ENCODE peak calls at places on chromosomes 13 and 19, in five cellular contexts. Q, N, G, D and V are unnamed samples.

GRCh38 chr13:52127783-52128702 is 830 bp downstream of the NEK5 start:
- DNase-seq in G (peak; percentile 83), D (peak; percentile 62), N (peak; percentile 47), Q (peak; percentile 63), V (peak; percentile 87)

GRCh38 chr19:18274303-18274775 is at the start of gene IQCN:
- DNase-seq in D (no peak), G (peak; percentile 50), Q (peak; percentile 41), N (peak; percentile 57), V (no peak)

GRCh38 chr19:16369664-16370576 is 45.3 kb downstream of the KLF2 start:
- DNase-seq in G (no peak), Q (no peak), N (no peak), D (no peak), V (no peak)

GRCh38 chr19:39237200-39238184 is 7.3 kb downstream of the IFNL3 start:
- DNase-seq in D (peak; percentile 44), Q (peak; percentile 92), N (no peak), G (peak; percentile 24), V (peak; percentile 75)

GRCh38 chr13:74778087-74778486 is 643.9 kb upstream of the KLF12 start:
- DNase-seq in N (no peak), G (no peak), D (no peak), Q (no peak), V (no peak)

GRCh38 chr19:662207-662961 is 630 bp downstream of the RNF126 start:
- DNase-seq in D (peak; percentile 46), Q (no peak), N (no peak), G (peak; percentile 45), V (peak; percentile 87)

GRCh38 chr19:9523885-9524474 is 14.5 kb downstream of the ZNF426 start:
- DNase-seq in Q (no peak), D (no peak), N (no peak), G (no peak), V (no peak)

GRCh38 chr13:36030670-36031331 is 100.4 kb downstream of the DCLK1 start:
- DNase-seq in D (no peak), Q (no peak), N (peak; percentile 34), G (peak; percentile 47), V (no peak)

GRCh38 chr13:48231080-48231479 is 1.9 kb upstream of the ITM2B start:
- DNase-seq in N (no peak), G (no peak), D (no peak), Q (no peak), V (no peak)

DNA sequence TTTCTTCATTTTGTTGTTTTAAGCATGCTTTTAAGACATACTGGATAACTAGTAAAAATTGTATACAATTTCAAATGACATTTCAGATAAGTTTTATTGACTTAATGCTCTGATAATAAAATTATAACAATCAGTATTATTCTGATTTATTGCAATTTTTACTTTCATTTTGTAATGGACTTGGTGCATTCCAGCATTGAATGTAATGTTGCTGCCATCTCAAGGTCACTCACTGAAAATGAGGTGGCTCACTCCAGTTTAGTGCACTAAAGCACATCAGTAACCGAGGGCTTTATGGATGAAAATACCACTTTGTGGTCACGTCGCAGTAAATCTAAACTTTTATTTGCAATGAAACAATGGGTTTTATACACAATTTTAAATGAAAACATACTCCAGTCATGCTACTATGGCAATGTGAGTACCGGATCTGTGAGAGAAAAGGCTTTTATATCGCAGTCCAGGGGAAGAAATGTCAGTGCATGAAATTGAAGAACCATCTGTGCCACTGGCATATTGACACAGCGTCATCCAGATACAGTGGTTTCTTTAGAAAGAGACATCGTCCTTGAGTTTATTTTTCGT is 20.7 kb upstream of the ZNF507 start:
- DNase-seq in D (no peak), Q (no peak), N (no peak), G (no peak), V (no peak)
- TF ChIP-seq CTCF in D (no peak), Q (no peak), N (no peak), G (peak; percentile 4), V (no peak)

GRCh38 chr13:40770934-40771618 is at the start of gene MRPS31:
- DNase-seq in N (peak; percentile 94), Q (peak; percentile 95), D (peak; percentile 97), G (peak; percentile 92), V (peak; percentile 88)
- TF ChIP-seq CTCF in N (no peak), Q (no peak), D (no peak), G (no peak), V (no peak)

GRCh38 chr19:10533656-10534386 is 9.9 kb upstream of the ATG4D start:
- DNase-seq in N (no peak), D (no peak), G (peak; percentile 71), Q (no peak), V (peak; percentile 8)
- TF ChIP-seq CTCF in N (no peak), D (no peak), G (no peak), Q (no peak), V (no peak)

GRCh38 chr13:27172495-27172842 is 858 bp upstream of the USP12 start:
- DNase-seq in G (peak; percentile 29), N (no peak), Q (no peak), D (no peak), V (peak; percentile 24)

GRCh38 chr13:27170221-27170520 is 1.4 kb downstream of the USP12 start:
- DNase-seq in D (no peak), N (no peak), G (peak; percentile 43), Q (no peak), V (peak; percentile 67)

GRCh38 chr13:27171830-27172494 is 351 bp upstream of the USP12 start:
- DNase-seq in Q (peak; percentile 94), N (peak; percentile 91), D (peak; percentile 91), G (peak; percentile 86), V (peak; percentile 97)

GRCh38 chr13:27170521-27171243 is 929 bp downstream of the USP12 start:
- DNase-seq in N (peak; percentile 46), D (peak; percentile 75), G (peak; percentile 13), Q (peak; percentile 49), V (peak; percentile 52)

GRCh38 chr13:27171244-27171829 is at the start of gene USP12:
- DNase-seq in N (no peak), G (no peak), D (peak; percentile 67), Q (no peak), V (peak; percentile 65)
- TF ChIP-seq CTCF in N (no peak), G (no peak), D (no peak), Q (no peak), V (peak; percentile 33)

GRCh38 chr13:86464193-86464592 is 665.0 kb upstream of the SLITRK6 start:
- DNase-seq in Q (no peak), N (no peak), G (peak; percentile 2), D (no peak), V (no peak)
- TF ChIP-seq CTCF in Q (no peak), N (no peak), G (no peak), D (no peak), V (no peak)